ENCODE peak calls at places on chromosomes 1 and 21, in four cellular contexts. M is GM12878, W is K562, Y is HepG2. D is an unnamed sample.

GRCh38 chr1:182347019-182347418 is 44.6 kb downstream of the GLUL start:
- DNase-seq in M (no peak), W (no peak), Y (no peak), D (no peak)

GRCh38 chr1:93585059-93585966 is 96.3 kb downstream of the BCAR3 start:
- DNase-seq in M (no peak), W (no peak), Y (peak), D (no peak)

GRCh38 chr1:151720190-151720953 is 950 bp upstream of the RIIAD1 start:
- DNase-seq in M (peak), W (no peak), Y (no peak), D (no peak)

GRCh38 chr1:17075470-17076255 is 21.8 kb upstream of the SDHB start:
- DNase-seq in M (no peak), W (peak), Y (peak), D (peak)

GRCh38 chr21:36572091-36572490 is 92.2 kb upstream of the CLDN14 start:
- DNase-seq in M (no peak), W (no peak), Y (no peak), D (no peak)

GRCh38 chr1:201740086-201740541 is 88.8 kb upstream of the IPO9 start:
- DNase-seq in M (no peak), W (no peak), Y (no peak), D (peak)

GRCh38 chr1:210467440-210468040 is 138.8 kb downstream of the HHAT start:
- DNase-seq in M (no peak), W (no peak), Y (no peak), D (no peak)

GRCh38 chr1:47840338-47840737 is 156.8 kb downstream of the TRABD2B start:
- DNase-seq in M (no peak), W (no peak), Y (no peak), D (no peak)

GRCh38 chr21:18153063-18153462 is 91.6 kb upstream of the CHODL start:
- DNase-seq in M (no peak), W (no peak), Y (no peak), D (no peak)

GRCh38 chr1:22665752-22666151 is 12.7 kb downstream of the C1QB start:
- DNase-seq in M (no peak), W (peak), Y (no peak), D (peak)

GRCh38 chr1:93751391-93752250 is 70.0 kb upstream of the BCAR3 start:
- DNase-seq in M (no peak), W (no peak), Y (no peak), D (no peak)

GRCh38 chr21:41924355-41924754 is 29.5 kb downstream of the C2CD2 start:
- DNase-seq in M (no peak), W (no peak), Y (no peak), D (no peak)

GRCh38 chr1:29878501-29878900 is 642.2 kb downstream of the PTPRU start:
- DNase-seq in M (no peak), W (no peak), Y (no peak), D (no peak)

GRCh38 chr1:207997486-207998268 is 86.8 kb upstream of the CD34 start:
- DNase-seq in M (no peak), W (peak), Y (peak), D (peak)

GRCh38 chr1:52667984-52668383 is 30.2 kb downstream of the COA7 start:
- DNase-seq in M (no peak), W (no peak), Y (no peak), D (no peak)

GRCh38 chr1:52670599-52670998 is 27.5 kb downstream of the COA7 start:
- DNase-seq in M (no peak), W (no peak), Y (no peak), D (no peak)

GRCh38 chr1:52667290-52667689 is 30.9 kb downstream of the COA7 start:
- DNase-seq in M (no peak), W (no peak), Y (no peak), D (no peak)

GRCh38 chr1:52669696-52670095 is 28.5 kb downstream of the COA7 start:
- DNase-seq in M (no peak), W (no peak), Y (no peak), D (no peak)

GRCh38 chr1:52668711-52669110 is 29.4 kb downstream of the COA7 start:
- DNase-seq in M (no peak), W (no peak), Y (no peak), D (no peak)
- TF ChIP-seq CREB1 in M (no peak), W (no peak), Y (no peak), D (no peak)

GRCh38 chr1:91864017-91864700 is 21.8 kb downstream of the TGFBR3 start:
- DNase-seq in M (no peak), W (no peak), Y (no peak), D (no peak)
- TF ChIP-seq SP1 in M (no peak), W (no peak), Y (no peak), D (no peak)

GRCh38 chr1:35288761-35289160 is 20.3 kb downstream of the ZMYM4 start:
- DNase-seq in M (no peak), W (no peak), Y (peak), D (no peak)
- TF ChIP-seq CREM in M (no peak), W (no peak), Y (no peak), D (no peak)

GRCh38 chr21:26715116-26715515 is 130.1 kb downstream of the ADAMTS1 start:
- DNase-seq in M (no peak), W (no peak), Y (no peak), D (no peak)

GRCh38 chr21:26715878-26716506 is 129.2 kb downstream of the ADAMTS1 start:
- DNase-seq in M (no peak), W (peak), Y (peak), D (peak)

GRCh38 chr21:26719750-26720149 is 125.5 kb downstream of the ADAMTS1 start:
- DNase-seq in M (no peak), W (no peak), Y (no peak), D (no peak)

GRCh38 chr21:26717146-26717739 is 128.0 kb downstream of the ADAMTS1 start:
- DNase-seq in M (no peak), W (peak), Y (no peak), D (no peak)
- TF ChIP-seq CREB1 in M (no peak), W (no peak), Y (no peak), D (no peak)

GRCh38 chr21:45108808-45109800 is 34.7 kb downstream of the ADARB1 start:
- DNase-seq in M (no peak), W (no peak), Y (no peak), D (no peak)

GRCh38 chr21:45108034-45108790 is 33.8 kb downstream of the ADARB1 start:
- DNase-seq in M (no peak), W (no peak), Y (no peak), D (no peak)

GRCh38 chr21:45110873-45111624 is 36.7 kb downstream of the ADARB1 start:
- DNase-seq in M (no peak), W (peak), Y (no peak), D (no peak)

GRCh38 chr21:45111703-45112102 is 37.3 kb downstream of the ADARB1 start:
- DNase-seq in M (no peak), W (no peak), Y (no peak), D (no peak)

GRCh38 chr21:45109831-45110492 is 35.6 kb downstream of the ADARB1 start:
- DNase-seq in M (peak), W (peak), Y (no peak), D (no peak)
- TF ChIP-seq SP1 in M (peak), W (no peak), Y (no peak), D (no peak)

GRCh38 chr1:43587594-43587993 is 56.9 kb downstream of the PTPRF start:
- DNase-seq in M (no peak), W (no peak), Y (no peak), D (no peak)

GRCh38 chr1:43585596-43585995 is 54.9 kb downstream of the PTPRF start:
- DNase-seq in M (no peak), W (no peak), Y (no peak), D (no peak)

GRCh38 chr1:43588592-43588991 is 57.9 kb downstream of the PTPRF start:
- DNase-seq in M (no peak), W (no peak), Y (no peak), D (no peak)

GRCh38 chr1:43586136-43586726 is 55.5 kb downstream of the PTPRF start:
- DNase-seq in M (no peak), W (no peak), Y (no peak), D (no peak)

GRCh38 chr1:43587001-43587400 is 56.3 kb downstream of the PTPRF start:
- DNase-seq in M (no peak), W (no peak), Y (no peak), D (no peak)
- TF ChIP-seq CREM in M (no peak), W (no peak), Y (no peak), D (no peak)

DNA sequence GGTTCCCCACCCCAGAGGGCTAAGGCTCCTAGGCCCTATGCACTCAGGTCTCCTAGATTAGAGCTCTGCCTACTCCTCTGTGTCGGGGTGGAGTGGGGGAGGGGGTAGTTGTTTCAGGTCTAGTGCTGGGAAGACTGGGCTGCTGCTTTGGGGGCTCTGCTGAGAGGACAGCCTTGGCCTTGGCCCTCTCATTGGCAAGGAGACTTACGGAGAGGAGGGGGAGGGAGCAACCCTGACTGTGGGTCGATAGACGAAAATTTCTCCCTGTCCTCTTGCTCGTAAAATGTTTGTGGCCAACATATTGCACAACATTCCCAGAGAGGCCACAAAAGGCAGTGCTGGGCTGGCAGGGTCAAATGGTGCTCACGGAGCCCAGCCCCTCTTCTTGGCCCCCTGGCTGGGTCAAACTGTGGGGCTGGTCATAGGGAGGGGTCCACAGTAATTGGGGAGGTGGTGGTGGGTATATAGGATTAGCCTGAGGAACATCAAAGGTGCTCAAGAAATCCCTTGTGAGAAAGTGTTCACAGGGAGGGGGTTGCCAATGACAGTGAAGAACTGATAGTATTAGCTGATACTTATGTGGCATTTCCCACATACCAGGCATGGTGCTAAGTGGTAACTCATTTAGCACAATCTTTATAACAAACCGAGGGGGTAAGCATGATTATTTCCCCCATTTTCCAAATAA is 8.5 kb upstream of the DMBX1 start:
- DNase-seq in M (no peak), W (peak), Y (no peak), D (no peak)
- TF ChIP-seq CREB1 in M (no peak), W (no peak), Y (no peak), D (no peak)

GRCh38 chr1:21324368-21325137 is 34.3 kb upstream of the ECE1 start:
- DNase-seq in M (peak), W (peak), Y (no peak), D (no peak)
- TF ChIP-seq SP1 in M (no peak), W (peak), Y (no peak), D (no peak)

DNA sequence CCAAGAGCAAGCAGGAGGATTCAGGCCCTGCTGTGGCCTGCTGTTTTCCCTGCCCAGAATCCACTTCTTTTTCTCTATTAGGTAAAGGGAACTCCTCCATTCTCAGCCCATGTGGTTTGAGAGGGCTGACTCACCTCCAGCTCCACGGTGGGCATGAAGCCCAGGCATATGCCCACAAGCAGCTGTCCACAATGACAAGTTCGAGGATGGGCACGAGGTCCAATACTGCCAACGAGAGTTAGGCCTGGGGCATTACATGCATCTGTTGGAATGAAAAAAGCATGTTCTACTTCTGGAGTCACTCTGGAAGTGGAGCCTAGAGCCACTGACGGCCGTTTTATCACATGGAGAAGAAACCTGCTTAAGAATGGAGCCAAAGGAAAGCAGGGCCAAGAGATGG is 20.1 kb downstream of the TSPAN2 start:
- DNase-seq in M (no peak), W (no peak), Y (no peak), D (no peak)
- TF ChIP-seq CREM in M (no peak), W (no peak), Y (no peak), D (no peak)

D was measured in WTC11.